ENCODE peak calls at places on chromosomes 1 and 21, in seven cellular contexts. X is lower lobe of right lung, W is breast epithelium, R is OCI-LY7, E is cardiac fibroblast, I is astrocyte of the spinal cord, N is Peyer's patch. Y is an unnamed sample.

GRCh38 chr1:171126504-171126903 is 35.8 kb downstream of the FMO3 start:
- DNase-seq in I (no peak), E (peak; percentile 69), R (no peak), N (peak; percentile 45), X (no peak), W (peak; percentile 88), Y (no peak)

GRCh38 chr1:59674605-59675004 is 140.1 kb upstream of the HOOK1 start:
- DNase-seq in I (no peak), R (no peak), E (peak; percentile 84), W (peak; percentile 50), N (no peak), X (no peak), Y (no peak)

GRCh38 chr1:21626921-21627339 is 42.2 kb downstream of the RAP1GAP start:
- DNase-seq in N (no peak), E (no peak), X (no peak), R (no peak), W (peak; percentile 29), I (no peak), Y (no peak)

GRCh38 chr1:26535201-26535600 is 5.6 kb downstream of the RPS6KA1 start:
- DNase-seq in W (no peak), X (no peak), R (peak; percentile 34), N (peak; percentile 87), E (no peak), I (no peak), Y (no peak)

GRCh38 chr1:99849413-99849743 is 783 bp upstream of the AGL start:
- DNase-seq in N (no peak), W (no peak), I (peak; percentile 2), E (no peak), R (peak; percentile 37), X (no peak), Y (no peak)

GRCh38 chr1:30383131-30383793 is 340.1 kb downstream of the MATN1 start:
- DNase-seq in W (no peak), E (peak; percentile 3), X (no peak), R (no peak), I (no peak), N (peak; percentile 27), Y (no peak)

GRCh38 chr1:171188388-171189266 is 3.5 kb downstream of the FMO2 start:
- DNase-seq in R (peak; percentile 65), I (peak; percentile 57), W (peak; percentile 23), X (peak; percentile 52), N (peak; percentile 71), E (peak; percentile 91), Y (no peak)

GRCh38 chr1:197395209-197395608 is 127.2 kb downstream of the CRB1 start:
- DNase-seq in I (no peak), X (no peak), N (no peak), E (no peak), W (no peak), R (no peak), Y (no peak)

GRCh38 chr21:38683222-38683621 is 122.5 kb upstream of the ETS2 start:
- DNase-seq in R (no peak), E (peak; percentile 27), W (no peak), X (no peak), N (no peak), I (no peak), Y (no peak)

GRCh38 chr1:215005656-215006335 is 76.7 kb upstream of the KCNK2 start:
- DNase-seq in X (no peak), R (no peak), N (no peak), W (no peak), E (no peak), I (no peak), Y (no peak)
- H3K4me3 ChIP-seq in X (no peak overlapping the region), R (no peak overlapping the region), N (no peak overlapping the region), W (peak overlapping the region; percentile 2), E (no peak overlapping the region), I (peak overlapping the region; percentile 4), Y (no peak overlapping the region)

GRCh38 chr1:40693425-40693824 is 1.9 kb downstream of the NFYC start:
- DNase-seq in N (no peak), R (no peak), X (no peak), W (no peak), E (no peak), I (no peak), Y (no peak)
- H3K4me3 ChIP-seq in N (no peak overlapping the region), R (peak overlapping the region; percentile 94), X (no peak overlapping the region), W (no peak overlapping the region), E (no peak overlapping the region), I (no peak overlapping the region), Y (no peak overlapping the region)

GRCh38 chr1:39573097-39573465 is 3.5 kb downstream of the PABPC4 start:
- DNase-seq in R (no peak), I (no peak), N (no peak), E (no peak), W (no peak), X (no peak), Y (no peak)
- H3K4me3 ChIP-seq in R (peak overlapping the region; percentile 98), I (no peak overlapping the region), N (no peak overlapping the region), E (no peak overlapping the region), W (no peak overlapping the region), X (no peak overlapping the region), Y (no peak overlapping the region)

GRCh38 chr1:232578681-232579195 is 51.2 kb downstream of the SIPA1L2 start:
- DNase-seq in R (peak; percentile 81), I (no peak), X (no peak), W (no peak), N (no peak), E (peak; percentile 38), Y (no peak)

GRCh38 chr1:232577809-232578208 is 52.1 kb downstream of the SIPA1L2 start:
- DNase-seq in N (no peak), W (no peak), R (peak; percentile 60), E (no peak), I (peak; percentile 39), X (no peak), Y (no peak)

GRCh38 chr1:232581932-232582331 is 48.0 kb downstream of the SIPA1L2 start:
- DNase-seq in I (no peak), E (no peak), X (no peak), N (no peak), R (no peak), W (no peak), Y (no peak)

GRCh38 chr1:232579461-232579860 is 50.5 kb downstream of the SIPA1L2 start:
- DNase-seq in I (no peak), N (no peak), R (no peak), X (no peak), E (no peak), W (no peak), Y (no peak)

DNA sequence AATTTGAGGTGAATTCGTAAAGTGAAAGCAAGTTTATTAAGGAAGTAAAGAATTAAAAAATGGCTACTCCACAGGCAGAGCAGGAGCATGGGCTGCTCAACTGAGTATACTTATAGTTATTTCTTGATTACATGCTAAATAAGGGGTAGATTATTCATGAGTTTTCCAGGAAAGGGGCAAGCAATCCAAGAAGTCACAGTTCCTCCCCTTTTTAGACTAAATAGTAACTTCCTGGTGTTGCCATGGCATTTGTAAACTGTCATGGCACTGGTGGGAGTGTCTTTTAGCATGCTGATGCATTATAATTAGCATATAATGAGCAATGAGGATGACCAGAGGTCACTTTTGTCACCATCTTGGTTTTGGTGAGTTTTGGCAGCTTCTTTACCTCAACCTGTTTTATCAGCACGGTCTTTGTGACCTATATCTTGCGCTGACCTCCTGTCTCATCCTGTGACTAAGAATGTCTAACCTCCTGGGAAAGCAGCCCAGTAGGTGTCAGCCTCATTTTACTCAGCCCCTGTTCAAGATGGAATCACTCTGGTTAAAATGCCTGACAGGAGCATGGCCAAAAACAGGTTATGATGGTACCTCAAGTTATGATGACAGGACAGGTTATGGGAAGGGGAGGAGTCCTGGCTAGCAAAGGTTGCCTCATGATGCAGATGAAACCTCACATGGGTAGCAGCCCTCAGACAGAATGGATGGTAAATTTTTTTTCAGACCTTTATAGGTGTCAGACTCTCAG is 49.8 kb downstream of the SIPA1L2 start:
- DNase-seq in X (no peak), R (no peak), N (no peak), I (no peak), W (no peak), E (no peak), Y (no peak)
- H3K4me3 ChIP-seq in X (no peak overlapping the region), R (no peak overlapping the region), N (no peak overlapping the region), I (no peak overlapping the region), W (no peak overlapping the region), E (no peak overlapping the region), Y (no peak overlapping the region)

DNA sequence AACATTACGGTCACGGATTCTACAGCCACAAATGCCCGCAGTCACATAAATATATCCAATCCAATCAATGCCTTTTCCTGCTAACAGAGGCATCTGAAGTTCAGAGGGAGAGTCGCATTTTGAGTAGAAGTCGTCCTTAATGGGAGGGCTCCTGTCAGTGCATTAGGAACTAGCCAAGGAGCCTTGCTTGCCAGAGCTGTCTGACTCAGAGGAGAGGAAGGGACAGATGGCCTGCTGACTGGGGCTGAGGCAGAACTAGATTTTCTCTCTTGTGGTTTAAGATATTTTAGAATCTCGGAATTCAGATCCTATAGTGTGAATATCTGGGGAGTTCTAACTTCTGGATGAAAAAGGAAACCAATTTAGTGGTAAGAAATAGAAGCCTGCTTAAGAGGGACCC is 10.6 kb downstream of the XKR8 start:
- DNase-seq in R (no peak), I (peak; percentile 85), E (peak; percentile 78), N (no peak), W (no peak), X (no peak), Y (no peak)
- H3K4me3 ChIP-seq in R (no peak overlapping the region), I (no peak overlapping the region), E (no peak overlapping the region), N (no peak overlapping the region), W (no peak overlapping the region), X (no peak overlapping the region), Y (no peak overlapping the region)

DNA sequence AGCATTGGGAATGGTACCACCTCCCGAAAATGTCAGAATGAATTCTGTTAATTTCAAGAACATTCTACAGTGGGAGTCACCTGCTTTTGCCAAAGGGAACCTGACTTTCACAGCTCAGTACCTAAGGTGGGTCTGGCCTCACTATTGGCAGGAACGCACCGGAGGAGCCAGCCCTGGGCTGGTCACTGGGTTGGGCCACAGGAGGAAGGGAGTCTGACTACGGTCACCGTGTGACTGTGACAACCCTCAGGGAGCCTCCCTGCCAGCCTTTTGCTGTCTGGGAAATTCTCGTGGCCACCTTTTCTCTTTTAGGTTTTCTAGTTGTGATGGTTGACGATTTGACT is 2.2 kb downstream of the IL10RB start:
- DNase-seq in N (no peak), R (no peak), I (no peak), E (no peak), X (no peak), W (no peak), Y (no peak)
- H3K4me3 ChIP-seq in N (no peak overlapping the region), R (peak overlapping the region; percentile 78), I (no peak overlapping the region), E (no peak overlapping the region), X (no peak overlapping the region), W (no peak overlapping the region), Y (no peak overlapping the region)

GRCh38 chr1:221331263-221332183 is 410.4 kb downstream of the DUSP10 start:
- DNase-seq in I (no peak), X (no peak), R (no peak), E (no peak), N (no peak), W (no peak), Y (no peak)
- H3K4me3 ChIP-seq in I (no peak overlapping the region), X (no peak overlapping the region), R (no peak overlapping the region), E (no peak overlapping the region), N (no peak overlapping the region), W (no peak overlapping the region), Y (no peak overlapping the region)

Y was measured in CD8-positive, alpha-beta T cell.